ENCODE peak calls at places on chromosomes 16 and 17, in nine cellular contexts. W, S, P, F, D, U, I, C and B are unnamed samples. For H3K9me3 and H3K4me1, the result is how much of the 10 kb centered on the place peaks cover.

GRCh38 chr16:70674221-70675014 is 11.4 kb downstream of the MTSS2 start:
- DNase-seq in D (no peak), I (no peak), U (peak), F (peak), W (no peak), P (no peak), C (no peak), S (no peak), B (no peak)

GRCh38 chr16:4698321-4699029 is 5.1 kb downstream of the NUDT16L1 start:
- DNase-seq in F (peak), D (no peak), P (no peak), C (no peak), W (no peak), U (peak), S (no peak), I (no peak), B (no peak)

GRCh38 chr17:60345233-60345632 is 46.7 kb downstream of the USP32 start:
- DNase-seq in C (no peak), I (no peak), D (no peak), W (no peak), U (no peak), P (no peak), F (no peak), S (no peak), B (no peak)

GRCh38 chr16:47416869-47417268 is 44.0 kb downstream of the ITFG1 start:
- DNase-seq in W (no peak), I (no peak), F (no peak), P (no peak), U (no peak), C (no peak), D (no peak), S (no peak), B (no peak)

GRCh38 chr17:77127735-77128361 is 12.9 kb upstream of the SEC14L1 start:
- DNase-seq in D (no peak), C (peak), S (peak), W (peak), I (no peak), P (peak), F (peak), U (peak), B (peak)

GRCh38 chr17:73293480-73293911 is 18.3 kb downstream of the CDC42EP4 start:
- DNase-seq in I (peak), W (no peak), C (peak), D (no peak), U (no peak), P (peak), F (peak), S (peak), B (peak)

GRCh38 chr16:68244903-68245853 is at the start of gene PLA2G15:
- DNase-seq in F (peak), S (peak), D (peak), I (peak), W (peak), U (peak), P (peak), C (peak), B (peak)

GRCh38 chr17:78759203-78759968 is 22.7 kb downstream of the CYTH1 start:
- DNase-seq in U (peak), C (peak), S (peak), W (peak), P (peak), F (no peak), I (no peak), D (no peak), B (no peak)

GRCh38 chr16:12271006-12271405 is 294.5 kb downstream of the SNX29 start:
- DNase-seq in D (no peak), I (peak), W (no peak), S (no peak), U (no peak), F (no peak), C (no peak), P (no peak), B (no peak)

GRCh38 chr16:87780385-87780989 is 14.7 kb upstream of the KLHDC4 start:
- DNase-seq in I (no peak), C (peak), U (peak), D (no peak), F (no peak), P (peak), W (no peak), S (peak), B (no peak)

GRCh38 chr16:53754938-53755910 is 51.3 kb downstream of the FTO start:
- DNase-seq in C (no peak), F (no peak), D (no peak), U (peak), P (no peak), I (no peak), S (peak), W (no peak), B (no peak)

GRCh38 chr17:42000399-42001076 is 16.7 kb downstream of the DNAJC7 start:
- DNase-seq in C (no peak), I (no peak), D (no peak), F (no peak), U (no peak), W (no peak), S (no peak), P (no peak), B (no peak)

GRCh38 chr17:32927724-32928526 is at the start of gene TMEM98:
- DNase-seq in I (no peak), S (peak), D (peak), C (peak), W (peak), U (peak), F (no peak), P (no peak), B (peak)

GRCh38 chr16:50183316-50183715 is 30.2 kb downstream of the TENT4B start:
- DNase-seq in F (no peak), S (no peak), P (no peak), W (no peak), D (no peak), C (no peak), U (no peak), I (no peak), B (no peak)

GRCh38 chr17:79188048-79188447 is 113.4 kb downstream of the ENGASE start:
- DNase-seq in D (peak), I (peak), W (no peak), P (no peak), S (no peak), U (no peak), F (no peak), C (no peak), B (no peak)

GRCh38 chr16:57152096-57153093 is 33.4 kb downstream of the PSME3IP1 start:
- DNase-seq in W (no peak), C (no peak), P (no peak), U (no peak), I (no peak), F (no peak), S (no peak), D (no peak), B (no peak)

GRCh38 chr16:85183564-85183963 is 71.3 kb upstream of the CIBAR2 start:
- DNase-seq in I (no peak), S (no peak), C (no peak), P (no peak), U (no peak), D (no peak), W (no peak), F (no peak), B (no peak)

GRCh38 chr16:77869997-77870813 is 81.8 kb downstream of the VAT1L start:
- DNase-seq in F (peak), S (no peak), W (peak), P (peak), I (no peak), C (peak), U (no peak), D (peak), B (no peak)

GRCh38 chr17:40063915-40064531 is 1.3 kb downstream of the THRA start:
- DNase-seq in W (no peak), I (no peak), U (no peak), F (no peak), D (no peak), P (no peak), C (no peak), S (no peak), B (no peak)

GRCh38 chr16:81593481-81593880 is 148.9 kb downstream of the CMIP start:
- DNase-seq in F (no peak), P (no peak), W (no peak), D (no peak), I (no peak), C (no peak), S (no peak), U (no peak), B (no peak)

GRCh38 chr16:72182976-72183375 is 11.0 kb upstream of the PMFBP1 start:
- DNase-seq in W (no peak), I (no peak), U (no peak), D (no peak), P (no peak), S (no peak), F (no peak), C (no peak), B (no peak)

GRCh38 chr17:42817866-42818265 is 6.2 kb downstream of the BECN1 start:
- DNase-seq in D (no peak), C (no peak), I (no peak), W (no peak), S (no peak), F (no peak), U (no peak), P (no peak), B (no peak)

GRCh38 chr17:39920218-39921210 is 2.1 kb upstream of the GSDMB start:
- DNase-seq in U (peak), W (no peak), I (no peak), C (no peak), S (no peak), D (no peak), F (no peak), P (no peak), B (no peak)

GRCh38 chr17:1154704-1155103 is 25.1 kb downstream of the ABR start:
- DNase-seq in W (peak), I (no peak), S (no peak), D (no peak), F (peak), U (no peak), P (no peak), C (peak), B (no peak)

GRCh38 chr16:65772134-65772732 is 594.3 kb upstream of the CDH5 start:
- DNase-seq in S (no peak), C (no peak), D (peak), W (no peak), P (no peak), I (no peak), U (no peak), F (no peak), B (no peak)

GRCh38 chr16:65769776-65770438 is 596.6 kb upstream of the CDH5 start:
- DNase-seq in I (no peak), U (no peak), S (no peak), F (no peak), P (no peak), C (no peak), D (no peak), W (no peak), B (no peak)

GRCh38 chr16:65773319-65773874 is 593.1 kb upstream of the CDH5 start:
- DNase-seq in F (no peak), U (no peak), P (no peak), I (no peak), D (peak), C (no peak), S (no peak), W (no peak), B (no peak)

GRCh38 chr16:65770752-65771151 is 595.7 kb upstream of the CDH5 start:
- DNase-seq in D (no peak), S (no peak), U (no peak), C (no peak), I (no peak), W (no peak), F (no peak), P (no peak), B (no peak)

GRCh38 chr16:65771707-65772106 is 594.8 kb upstream of the CDH5 start:
- DNase-seq in C (no peak), U (no peak), F (no peak), P (no peak), W (no peak), I (no peak), S (no peak), D (no peak), B (no peak)
- H3K9me3 ChIP-seq in C (under half), U (under half), F (under half), P (under half), W (under half), I (under half), S (under half), D (under half), B (under half)

DNA sequence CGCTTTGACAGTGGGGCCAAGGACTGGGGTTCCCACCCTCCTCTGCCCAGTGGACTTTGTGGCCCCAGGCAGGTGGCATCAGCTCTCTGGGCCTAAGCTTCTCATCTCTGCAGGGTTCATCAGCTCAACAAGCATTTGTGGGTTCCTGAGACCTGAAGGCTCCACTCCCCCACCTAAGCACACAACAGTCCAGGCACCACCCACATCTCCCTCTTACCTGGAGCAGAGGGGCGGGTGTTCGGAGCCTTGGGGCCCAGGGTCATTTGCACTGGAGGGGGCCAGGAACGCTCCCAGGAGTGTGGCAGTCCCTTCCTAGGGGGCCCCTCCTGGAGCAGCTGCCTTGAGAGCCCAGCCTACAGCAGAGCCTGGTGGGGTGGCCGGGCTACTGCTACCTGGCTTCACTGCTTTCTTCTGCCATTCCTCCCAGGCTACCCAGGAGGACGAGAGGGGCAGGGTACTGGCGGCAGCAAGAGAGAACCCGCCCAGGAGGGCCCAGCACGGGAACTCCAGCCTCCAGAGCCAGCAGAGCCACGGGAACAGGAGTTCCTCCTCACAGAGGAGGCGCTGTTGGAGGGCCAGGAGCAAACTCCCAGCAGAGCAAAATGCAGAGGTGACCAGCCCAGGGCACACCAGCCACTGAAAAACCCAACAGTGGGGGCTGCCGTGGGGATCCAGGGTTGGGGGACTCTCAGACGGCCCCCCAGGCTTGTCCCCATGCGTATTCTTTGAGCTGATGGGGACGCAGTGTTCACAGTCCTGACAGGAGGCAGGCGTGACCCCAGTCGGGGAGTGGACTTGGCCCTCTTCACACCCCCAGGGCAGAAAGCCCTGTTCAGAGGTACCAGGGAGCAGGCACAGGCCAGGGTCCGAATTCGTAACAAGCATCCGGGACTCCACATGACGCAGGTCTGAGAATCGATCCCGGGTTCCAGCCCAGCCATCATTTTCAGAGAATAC is 35.1 kb upstream of the SLC38A10 start:
- DNase-seq in D (no peak), C (no peak), P (no peak), W (no peak), U (no peak), F (no peak), S (no peak), I (no peak), B (no peak)
- TF ChIP-seq CTCF in D (no peak), C (no peak), P (no peak), W (no peak), U (no peak), F (no peak), S (no peak), I (peak), B (no peak)

GRCh38 chr17:31679667-31680066 is 179.4 kb downstream of the COPRS start:
- DNase-seq in U (no peak), S (no peak), F (no peak), D (no peak), W (no peak), C (no peak), P (no peak), I (no peak), B (no peak)
- H3K4me1 ChIP-seq in U (under half), S (under half), F (under half), D (under half), W (under half), C (under half), P (under half), I (under half), B (under half)

DNA sequence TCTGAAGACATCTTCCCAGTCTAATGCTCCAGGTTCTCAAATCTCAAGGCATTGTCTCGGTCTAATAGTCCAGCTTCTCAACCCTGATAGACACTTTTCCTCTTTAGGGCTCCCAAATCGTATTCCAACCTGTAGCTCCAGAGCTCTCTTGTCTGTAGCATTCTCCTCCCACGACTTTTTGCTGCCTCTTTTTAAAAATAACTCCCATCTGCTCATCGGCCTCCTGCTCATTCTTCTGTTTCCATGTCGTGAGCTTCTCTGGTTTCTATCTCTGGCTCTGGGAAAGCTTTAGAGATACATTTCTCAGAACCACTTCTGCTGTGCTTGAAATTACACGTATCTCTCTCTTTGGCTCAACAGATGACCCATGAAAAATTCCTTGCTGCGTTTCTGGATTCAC is 609.7 kb upstream of the C16orf82 start:
- DNase-seq in S (no peak), F (no peak), W (no peak), U (no peak), D (peak), I (no peak), C (no peak), P (no peak), B (no peak)
- H3K9me3 ChIP-seq in S (under half), F (under half), W (under half), U (under half), D (under half), I (under half), C (under half), P (under half), B (under half)

GRCh38 chr17:49036270-49036626 is 39.1 kb downstream of the IGF2BP1 start:
- DNase-seq in U (no peak), S (no peak), C (no peak), F (no peak), I (no peak), P (no peak), D (no peak), W (no peak), B (no peak)
- TF ChIP-seq CTCF in U (no peak), S (no peak), C (no peak), F (no peak), I (no peak), P (no peak), D (no peak), W (no peak), B (no peak)